ENCODE peak calls at places on chromosomes 5 and 9, in seven cellular contexts. B, P, X, T, O, L and E are unnamed samples. For H3K27me3 and H3K4me1, the result is how much of the 10 kb centered on the place peaks cover.

GRCh38 chr9:88657893-88658292 is 122.9 kb downstream of the NXNL2 start:
- DNase-seq in B (peak), P (no peak), X (no peak), T (no peak), O (no peak), L (no peak), E (no peak)

GRCh38 chr5:1651971-1652872 is 128.5 kb upstream of the LPCAT1 start:
- DNase-seq in B (no peak), P (no peak), X (peak), T (no peak), O (no peak), L (no peak), E (no peak)

GRCh38 chr5:36932056-36932455 is 55.5 kb downstream of the NIPBL start:
- DNase-seq in B (no peak), P (no peak), X (no peak), T (no peak), O (no peak), L (no peak), E (no peak)

GRCh38 chr5:138981131-138981530 is 106.0 kb upstream of the LRRTM2 start:
- DNase-seq in B (no peak), P (no peak), X (peak), T (no peak), O (no peak), L (no peak), E (no peak)

GRCh38 chr5:124583469-124584350 is 162.7 kb downstream of the ZNF608 start:
- DNase-seq in B (no peak), P (no peak), X (no peak), T (no peak), O (no peak), L (no peak), E (no peak)

GRCh38 chr5:168238422-168238821 is 53.0 kb upstream of the WWC1 start:
- DNase-seq in B (no peak), P (no peak), X (no peak), T (no peak), O (no peak), L (no peak), E (no peak)

GRCh38 chr9:91043041-91043740 is 241.6 kb downstream of the SYK start:
- DNase-seq in B (no peak), P (peak), X (no peak), T (no peak), O (no peak), L (peak), E (no peak)

GRCh38 chr5:10595678-10596309 is 31.9 kb downstream of the ANKRD33B start:
- DNase-seq in B (no peak), P (peak), X (no peak), T (no peak), O (peak), L (peak), E (no peak)

GRCh38 chr9:21558079-21558478 is 76.0 kb upstream of the IFNE start:
- DNase-seq in B (no peak), P (no peak), X (no peak), T (no peak), O (no peak), L (no peak), E (no peak)

GRCh38 chr9:121734465-121734864 is 83.0 kb downstream of the DAB2IP start:
- DNase-seq in B (no peak), P (no peak), X (no peak), T (no peak), O (no peak), L (no peak), E (no peak)

GRCh38 chr5:21663082-21663481 is 1190.1 kb downstream of the CDH12 start:
- DNase-seq in B (peak), P (no peak), X (peak), T (no peak), O (no peak), L (no peak), E (no peak)

GRCh38 chr5:179406031-179406681 is 60.9 kb upstream of the ADAMTS2 start:
- DNase-seq in B (peak), P (no peak), X (peak), T (peak), O (no peak), L (no peak), E (no peak)

GRCh38 chr9:4762108-4762888 is 21.3 kb upstream of the AK3 start:
- DNase-seq in B (peak), P (peak), X (peak), T (peak), O (peak), L (peak), E (peak)

GRCh38 chr9:129305246-129305645 is 127.2 kb upstream of the IER5L start:
- DNase-seq in B (no peak), P (no peak), X (no peak), T (no peak), O (peak), L (no peak), E (no peak)

GRCh38 chr5:178469011-178469974 is 120.9 kb downstream of the COL23A1 start:
- DNase-seq in B (no peak), P (no peak), X (no peak), T (no peak), O (peak), L (no peak), E (no peak)

GRCh38 chr9:72363908-72364678 is 915 bp downstream of the ZFAND5 start:
- DNase-seq in B (peak), P (peak), X (peak), T (peak), O (peak), L (peak), E (peak)

GRCh38 chr5:179060116-179061008 is at the start of gene ZNF354C:
- DNase-seq in B (peak), P (peak), X (peak), T (peak), O (peak), L (peak), E (peak)

GRCh38 chr9:120617637-120617979 is 37.6 kb upstream of the CDK5RAP2 start:
- DNase-seq in B (no peak), P (no peak), X (no peak), T (no peak), O (no peak), L (no peak), E (no peak)

GRCh38 chr5:68406767-68407232 is 191.2 kb downstream of the PIK3R1 start:
- DNase-seq in B (no peak), P (no peak), X (peak), T (no peak), O (no peak), L (no peak), E (no peak)

GRCh38 chr9:76180541-76180940 is 213.7 kb downstream of the RFK start:
- DNase-seq in B (no peak), P (no peak), X (no peak), T (no peak), O (no peak), L (no peak), E (no peak)

GRCh38 chr5:112381521-112381920 is 37.6 kb downstream of the EPB41L4A start:
- DNase-seq in B (no peak), P (no peak), X (no peak), T (no peak), O (no peak), L (no peak), E (no peak)

GRCh38 chr5:7878381-7878873 is 9.5 kb downstream of the MTRR start:
- DNase-seq in B (no peak), P (no peak), X (no peak), T (no peak), O (no peak), L (no peak), E (no peak)

GRCh38 chr5:138938526-138938925 is 63.4 kb upstream of the LRRTM2 start:
- DNase-seq in B (no peak), P (no peak), X (no peak), T (no peak), O (no peak), L (no peak), E (no peak)

GRCh38 chr9:128208943-128209695 is 5.9 kb downstream of the DNM1 start:
- DNase-seq in B (no peak), P (no peak), X (no peak), T (no peak), O (no peak), L (no peak), E (no peak)
- TF ChIP-seq CTCF in B (no peak), P (no peak), X (no peak), T (no peak), O (no peak), L (no peak), E (no peak)

GRCh38 chr9:2876320-2876719 is 32.4 kb upstream of the PUM3 start:
- DNase-seq in B (no peak), P (no peak), X (no peak), T (no peak), O (no peak), L (no peak), E (no peak)
- H3K27me3 ChIP-seq in B (under half), P (under half), X (under half), T (under half), O (under half), L (under half), E (under half)

GRCh38 chr9:14275331-14275730 is 38.6 kb downstream of the NFIB start:
- DNase-seq in B (no peak), P (no peak), X (no peak), T (no peak), O (no peak), L (no peak), E (no peak)
- H3K4me1 ChIP-seq in B (under half), P (under half), X (under half), T (under half), O (under half), L (under half), E (half or more)

GRCh38 chr9:35666547-35666946 is 1.6 kb upstream of the ARHGEF39 start:
- DNase-seq in B (no peak), P (no peak), X (no peak), T (no peak), O (no peak), L (no peak), E (no peak)

GRCh38 chr9:35669331-35670145 is 4.2 kb upstream of the CA9 start:
- DNase-seq in B (no peak), P (no peak), X (no peak), T (no peak), O (no peak), L (no peak), E (no peak)

GRCh38 chr9:35666045-35666444 is 1.1 kb upstream of the ARHGEF39 start:
- DNase-seq in B (no peak), P (no peak), X (no peak), T (no peak), O (no peak), L (no peak), E (no peak)

GRCh38 chr9:35665471-35665818 is 450 bp upstream of the ARHGEF39 start:
- DNase-seq in B (no peak), P (no peak), X (no peak), T (no peak), O (no peak), L (no peak), E (no peak)

DNA sequence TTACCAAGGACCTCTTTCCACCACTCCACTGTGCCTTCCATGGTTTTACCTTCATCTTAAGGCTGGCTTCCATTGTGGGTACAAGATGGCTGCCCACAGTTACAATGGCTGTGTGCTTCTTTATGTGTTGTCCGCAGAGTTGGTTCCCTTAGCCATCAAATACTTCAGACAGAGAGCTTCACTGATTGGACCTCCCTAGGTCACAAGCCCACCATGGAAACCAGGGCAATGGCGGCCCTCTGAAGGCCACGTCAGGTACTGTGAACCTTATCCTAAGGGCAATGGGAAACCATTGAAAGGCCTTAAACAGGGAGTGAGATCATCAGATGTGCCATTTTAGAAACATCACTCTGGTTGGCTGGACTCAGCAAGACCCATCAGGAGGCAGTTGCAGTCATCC is 2.9 kb upstream of the ARHGEF39 start:
- DNase-seq in B (no peak), P (no peak), X (no peak), T (no peak), O (no peak), L (no peak), E (no peak)
- TF ChIP-seq CTCF in B (no peak), P (no peak), X (no peak), T (no peak), O (no peak), L (no peak), E (no peak)

DNA sequence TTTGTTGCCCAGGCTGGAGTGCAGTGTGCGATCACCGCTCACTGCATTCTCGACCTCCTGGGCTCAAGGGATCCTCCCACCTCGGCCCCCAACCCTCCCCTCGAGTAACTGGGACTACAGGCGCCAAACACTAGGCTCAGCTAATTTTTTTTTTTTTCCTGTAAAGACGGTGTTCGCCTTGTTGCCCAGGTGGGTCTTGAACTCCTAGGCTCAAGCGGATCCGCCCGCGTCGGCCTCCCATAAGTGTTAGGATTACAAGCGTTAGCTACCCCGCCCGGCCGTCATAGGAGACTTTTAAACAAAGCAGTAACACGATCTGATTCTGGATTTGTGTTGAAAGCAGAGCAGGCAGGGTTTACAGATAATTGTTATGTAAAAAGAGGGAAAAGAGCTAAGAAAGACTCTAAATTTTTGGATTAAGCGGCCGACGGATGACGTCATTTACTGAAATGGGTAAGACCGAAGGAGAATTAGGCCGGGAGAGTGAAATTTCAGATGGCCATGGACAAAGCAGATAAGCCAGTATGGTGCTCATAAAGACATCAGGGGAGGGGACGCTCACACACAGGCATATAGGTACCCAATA is 669 bp downstream of the TSTD2 start:
- DNase-seq in B (peak), P (no peak), X (no peak), T (peak), O (no peak), L (peak), E (peak)
- H3K27me3 ChIP-seq in B (under half), P (under half), X (under half), T (under half), O (under half), L (under half), E (under half)

DNA sequence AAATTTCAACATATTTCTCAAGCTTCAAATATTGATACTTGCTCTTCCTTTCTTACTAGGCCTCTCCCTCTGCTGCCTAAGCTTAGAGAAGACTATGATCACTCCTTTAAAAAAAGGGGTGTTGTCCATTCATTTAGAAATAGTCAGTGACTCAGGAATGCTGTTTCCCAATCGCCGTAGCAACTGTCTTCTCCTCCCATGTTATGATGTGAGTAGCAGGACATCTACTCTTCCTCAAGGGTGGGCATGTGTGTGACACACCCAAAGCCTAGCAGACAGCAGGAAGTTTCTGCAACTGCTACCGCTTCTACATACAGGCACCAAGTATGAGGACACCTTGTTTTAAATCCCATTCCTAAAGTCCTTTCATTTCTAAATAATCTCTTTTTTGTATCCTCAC is 14.5 kb downstream of the DIAPH1 start:
- DNase-seq in B (no peak), P (no peak), X (no peak), T (no peak), O (peak), L (peak), E (peak)
- H3K4me1 ChIP-seq in B (under half), P (under half), X (under half), T (under half), O (under half), L (under half), E (half or more)

DNA sequence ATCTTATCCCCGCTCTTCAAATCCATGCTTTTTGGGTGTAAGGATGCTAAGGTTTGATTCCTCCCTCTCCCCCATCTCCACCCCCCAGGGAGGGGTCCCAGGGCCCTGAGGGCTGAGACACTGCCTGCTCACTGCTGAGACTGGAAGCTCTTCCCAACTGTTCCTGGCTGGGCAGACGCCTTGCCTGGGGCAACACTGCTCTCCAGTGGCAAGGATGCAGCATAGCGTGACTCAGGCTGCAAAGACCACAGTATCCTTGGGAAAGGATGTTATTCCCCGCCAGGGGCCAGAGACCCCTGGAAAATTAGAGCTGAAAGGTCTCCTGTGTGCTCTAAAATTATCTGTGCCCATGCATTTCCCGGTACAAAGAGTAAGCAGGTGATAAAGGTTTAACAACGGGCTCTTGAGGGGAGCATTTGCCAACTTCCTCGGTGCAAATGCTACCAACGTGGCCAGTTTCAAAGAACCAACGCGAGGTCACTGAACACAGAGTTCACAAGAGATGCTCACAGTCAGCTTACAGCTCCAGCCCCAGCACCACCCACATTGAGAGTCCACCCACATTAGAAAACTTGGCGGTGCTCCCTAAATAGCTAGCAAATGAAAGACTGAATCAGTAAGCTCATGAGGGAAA is 271.9 kb downstream of the NSG2 start:
- DNase-seq in B (peak), P (no peak), X (peak), T (peak), O (peak), L (no peak), E (peak)
- TF ChIP-seq CTCF in B (peak), P (no peak), X (peak), T (peak), O (peak), L (peak), E (peak)

GRCh38 chr5:158489207-158489532 is 610.5 kb downstream of the EBF1 start:
- DNase-seq in B (no peak), P (no peak), X (no peak), T (no peak), O (no peak), L (no peak), E (no peak)

GRCh38 chr5:158487677-158488076 is 612.0 kb downstream of the EBF1 start:
- DNase-seq in B (no peak), P (no peak), X (no peak), T (no peak), O (no peak), L (no peak), E (no peak)

GRCh38 chr5:158485604-158486081 is 614.1 kb downstream of the EBF1 start:
- DNase-seq in B (peak), P (no peak), X (no peak), T (no peak), O (no peak), L (peak), E (no peak)

GRCh38 chr5:158484968-158485367 is 614.7 kb downstream of the EBF1 start:
- DNase-seq in B (peak), P (no peak), X (no peak), T (no peak), O (no peak), L (peak), E (no peak)

DNA sequence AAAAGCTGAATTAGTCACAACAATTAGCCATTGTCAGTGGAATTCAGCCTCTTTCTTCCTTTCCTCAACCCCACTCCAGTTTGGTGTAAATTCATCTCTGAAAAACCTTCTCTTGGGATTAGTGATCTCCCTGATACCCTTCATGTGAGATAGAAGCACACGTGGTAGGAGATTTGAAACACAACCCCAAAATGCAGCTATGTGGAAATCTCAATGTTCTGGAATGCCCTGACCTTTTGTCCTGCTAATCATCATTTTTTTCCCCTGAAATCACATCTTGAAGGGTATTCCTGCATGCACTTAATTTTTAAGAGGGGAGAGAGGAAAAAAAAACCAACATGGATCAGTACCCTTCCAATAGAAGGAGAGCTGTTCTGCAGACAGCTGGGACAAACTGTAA is 612.6 kb downstream of the EBF1 start:
- DNase-seq in B (no peak), P (no peak), X (no peak), T (no peak), O (no peak), L (no peak), E (no peak)
- H3K27me3 ChIP-seq in B (under half), P (under half), X (under half), T (under half), O (under half), L (under half), E (under half)